ENCODE peak calls at places on chromosomes 16 and 17, in six cellular contexts. One of them, this sample, is unnamed.

GRCh38 chr16:81521141-81521626 is 76.6 kb downstream of the CMIP start:
- DNase-seq in stimulated activated CD4-positive, alpha-beta T cell treated with anti-CD3 and anti-CD28 coated beads, Interleukin-2, amount 100 ng/mL, for 4 hours: peak
- DNase-seq in right cardiac atrium: no peak
- DNase-seq in RWPE1: no peak
- DNase-seq in AG08395: no peak
- DNase-seq in non-pigmented ciliary epithelial cell: no peak
- DNase-seq in this sample: no peak

GRCh38 chr17:14298221-14298994 is 2.5 kb upstream of the HS3ST3B1 start:
- DNase-seq in stimulated activated CD4-positive, alpha-beta T cell treated with anti-CD3 and anti-CD28 coated beads, Interleukin-2, amount 100 ng/mL, for 4 hours: no peak
- DNase-seq in right cardiac atrium: no peak
- DNase-seq in RWPE1: no peak
- DNase-seq in AG08395: no peak
- DNase-seq in non-pigmented ciliary epithelial cell: no peak
- DNase-seq in this sample: no peak

GRCh38 chr16:21260870-21261791 is 17.0 kb downstream of the CRYM start:
- DNase-seq in stimulated activated CD4-positive, alpha-beta T cell treated with anti-CD3 and anti-CD28 coated beads, Interleukin-2, amount 100 ng/mL, for 4 hours: no peak
- DNase-seq in right cardiac atrium: no peak
- DNase-seq in RWPE1: peak
- DNase-seq in AG08395: peak
- DNase-seq in non-pigmented ciliary epithelial cell: peak
- DNase-seq in this sample: peak

GRCh38 chr17:77891602-77892001 is 66.9 kb upstream of the TNRC6C start:
- DNase-seq in stimulated activated CD4-positive, alpha-beta T cell treated with anti-CD3 and anti-CD28 coated beads, Interleukin-2, amount 100 ng/mL, for 4 hours: no peak
- DNase-seq in right cardiac atrium: peak
- DNase-seq in RWPE1: no peak
- DNase-seq in AG08395: no peak
- DNase-seq in non-pigmented ciliary epithelial cell: no peak
- DNase-seq in this sample: no peak

GRCh38 chr16:2775317-2775716 is 1.8 kb downstream of the ELOB start:
- DNase-seq in stimulated activated CD4-positive, alpha-beta T cell treated with anti-CD3 and anti-CD28 coated beads, Interleukin-2, amount 100 ng/mL, for 4 hours: no peak
- DNase-seq in right cardiac atrium: no peak
- DNase-seq in RWPE1: no peak
- DNase-seq in AG08395: no peak
- DNase-seq in non-pigmented ciliary epithelial cell: no peak
- DNase-seq in this sample: no peak

GRCh38 chr17:83200231-83200699 is 120.9 kb downstream of the METRNL start:
- DNase-seq in stimulated activated CD4-positive, alpha-beta T cell treated with anti-CD3 and anti-CD28 coated beads, Interleukin-2, amount 100 ng/mL, for 4 hours: no peak
- DNase-seq in right cardiac atrium: peak
- DNase-seq in RWPE1: no peak
- DNase-seq in AG08395: no peak
- DNase-seq in non-pigmented ciliary epithelial cell: no peak
- DNase-seq in this sample: no peak

GRCh38 chr16:54097774-54098173 is 188.8 kb downstream of the IRX3 start:
- DNase-seq in stimulated activated CD4-positive, alpha-beta T cell treated with anti-CD3 and anti-CD28 coated beads, Interleukin-2, amount 100 ng/mL, for 4 hours: no peak
- DNase-seq in right cardiac atrium: no peak
- DNase-seq in RWPE1: no peak
- DNase-seq in AG08395: no peak
- DNase-seq in non-pigmented ciliary epithelial cell: no peak
- DNase-seq in this sample: no peak

GRCh38 chr17:76354317-76354729 is 607 bp upstream of the PRPSAP1 start:
- DNase-seq in stimulated activated CD4-positive, alpha-beta T cell treated with anti-CD3 and anti-CD28 coated beads, Interleukin-2, amount 100 ng/mL, for 4 hours: no peak
- DNase-seq in right cardiac atrium: peak
- DNase-seq in RWPE1: no peak
- DNase-seq in AG08395: no peak
- DNase-seq in non-pigmented ciliary epithelial cell: no peak
- DNase-seq in this sample: no peak

GRCh38 chr16:10078541-10078949 is 103.7 kb downstream of the GRIN2A start:
- DNase-seq in stimulated activated CD4-positive, alpha-beta T cell treated with anti-CD3 and anti-CD28 coated beads, Interleukin-2, amount 100 ng/mL, for 4 hours: no peak
- DNase-seq in right cardiac atrium: no peak
- DNase-seq in RWPE1: no peak
- DNase-seq in AG08395: no peak
- DNase-seq in non-pigmented ciliary epithelial cell: no peak
- DNase-seq in this sample: no peak

GRCh38 chr17:55768946-55769624 is 18.2 kb downstream of the PCTP start:
- DNase-seq in stimulated activated CD4-positive, alpha-beta T cell treated with anti-CD3 and anti-CD28 coated beads, Interleukin-2, amount 100 ng/mL, for 4 hours: no peak
- DNase-seq in right cardiac atrium: no peak
- DNase-seq in RWPE1: no peak
- DNase-seq in AG08395: peak
- DNase-seq in non-pigmented ciliary epithelial cell: no peak
- DNase-seq in this sample: no peak

GRCh38 chr17:79800325-79801155 is 3.7 kb upstream of the CBX8 start:
- DNase-seq in stimulated activated CD4-positive, alpha-beta T cell treated with anti-CD3 and anti-CD28 coated beads, Interleukin-2, amount 100 ng/mL, for 4 hours: no peak
- DNase-seq in right cardiac atrium: peak
- DNase-seq in RWPE1: no peak
- DNase-seq in AG08395: no peak
- DNase-seq in non-pigmented ciliary epithelial cell: no peak
- DNase-seq in this sample: no peak

GRCh38 chr17:31715436-31715835 is 143.6 kb downstream of the COPRS start:
- DNase-seq in stimulated activated CD4-positive, alpha-beta T cell treated with anti-CD3 and anti-CD28 coated beads, Interleukin-2, amount 100 ng/mL, for 4 hours: no peak
- DNase-seq in right cardiac atrium: no peak
- DNase-seq in RWPE1: no peak
- DNase-seq in AG08395: no peak
- DNase-seq in non-pigmented ciliary epithelial cell: no peak
- DNase-seq in this sample: no peak

GRCh38 chr16:67013823-67014640 is 14.9 kb upstream of the CBFB start:
- DNase-seq in stimulated activated CD4-positive, alpha-beta T cell treated with anti-CD3 and anti-CD28 coated beads, Interleukin-2, amount 100 ng/mL, for 4 hours: peak
- DNase-seq in right cardiac atrium: peak
- DNase-seq in RWPE1: peak
- DNase-seq in AG08395: peak
- DNase-seq in non-pigmented ciliary epithelial cell: no peak
- DNase-seq in this sample: no peak

GRCh38 chr16:22645868-22646267 is 135.2 kb downstream of the NPIPB5 start:
- DNase-seq in stimulated activated CD4-positive, alpha-beta T cell treated with anti-CD3 and anti-CD28 coated beads, Interleukin-2, amount 100 ng/mL, for 4 hours: no peak
- DNase-seq in right cardiac atrium: no peak
- DNase-seq in RWPE1: no peak
- DNase-seq in AG08395: no peak
- DNase-seq in non-pigmented ciliary epithelial cell: no peak
- DNase-seq in this sample: no peak

GRCh38 chr16:78524066-78524595 is 424.7 kb downstream of the WWOX start:
- DNase-seq in stimulated activated CD4-positive, alpha-beta T cell treated with anti-CD3 and anti-CD28 coated beads, Interleukin-2, amount 100 ng/mL, for 4 hours: no peak
- DNase-seq in right cardiac atrium: no peak
- DNase-seq in RWPE1: no peak
- DNase-seq in AG08395: no peak
- DNase-seq in non-pigmented ciliary epithelial cell: no peak
- DNase-seq in this sample: no peak

GRCh38 chr17:9529033-9529748 is 46.4 kb downstream of the STX8 start:
- DNase-seq in stimulated activated CD4-positive, alpha-beta T cell treated with anti-CD3 and anti-CD28 coated beads, Interleukin-2, amount 100 ng/mL, for 4 hours: no peak
- DNase-seq in right cardiac atrium: no peak
- DNase-seq in RWPE1: peak
- DNase-seq in AG08395: peak
- DNase-seq in non-pigmented ciliary epithelial cell: no peak
- DNase-seq in this sample: no peak

GRCh38 chr16:53817117-53817516 is 113.2 kb downstream of the FTO start:
- DNase-seq in stimulated activated CD4-positive, alpha-beta T cell treated with anti-CD3 and anti-CD28 coated beads, Interleukin-2, amount 100 ng/mL, for 4 hours: no peak
- DNase-seq in right cardiac atrium: no peak
- DNase-seq in RWPE1: peak
- DNase-seq in AG08395: peak
- DNase-seq in non-pigmented ciliary epithelial cell: peak
- DNase-seq in this sample: peak

GRCh38 chr17:79836952-79837887 is 2.0 kb downstream of the CBX4 start:
- DNase-seq in stimulated activated CD4-positive, alpha-beta T cell treated with anti-CD3 and anti-CD28 coated beads, Interleukin-2, amount 100 ng/mL, for 4 hours: no peak
- DNase-seq in right cardiac atrium: peak
- DNase-seq in RWPE1: peak
- DNase-seq in AG08395: peak
- DNase-seq in non-pigmented ciliary epithelial cell: no peak
- DNase-seq in this sample: no peak

GRCh38 chr16:89489040-89489721 is 1.2 kb downstream of the ANKRD11 start:
- DNase-seq in stimulated activated CD4-positive, alpha-beta T cell treated with anti-CD3 and anti-CD28 coated beads, Interleukin-2, amount 100 ng/mL, for 4 hours: peak
- DNase-seq in right cardiac atrium: peak
- DNase-seq in RWPE1: peak
- DNase-seq in AG08395: peak
- DNase-seq in non-pigmented ciliary epithelial cell: peak
- DNase-seq in this sample: peak

GRCh38 chr17:35025541-35025940 is 38.0 kb downstream of the RFFL start:
- DNase-seq in stimulated activated CD4-positive, alpha-beta T cell treated with anti-CD3 and anti-CD28 coated beads, Interleukin-2, amount 100 ng/mL, for 4 hours: no peak
- DNase-seq in right cardiac atrium: no peak
- DNase-seq in RWPE1: no peak
- DNase-seq in AG08395: no peak
- DNase-seq in non-pigmented ciliary epithelial cell: no peak
- DNase-seq in this sample: no peak

GRCh38 chr17:43401293-43401692 is 2.5 kb downstream of the ARL4D start:
- DNase-seq in stimulated activated CD4-positive, alpha-beta T cell treated with anti-CD3 and anti-CD28 coated beads, Interleukin-2, amount 100 ng/mL, for 4 hours: no peak
- DNase-seq in right cardiac atrium: no peak
- DNase-seq in RWPE1: peak
- DNase-seq in AG08395: peak
- DNase-seq in non-pigmented ciliary epithelial cell: no peak
- DNase-seq in this sample: no peak

GRCh38 chr17:75909051-75909811 is 4.5 kb upstream of the MRPL38 start:
- DNase-seq in stimulated activated CD4-positive, alpha-beta T cell treated with anti-CD3 and anti-CD28 coated beads, Interleukin-2, amount 100 ng/mL, for 4 hours: no peak
- DNase-seq in right cardiac atrium: peak
- DNase-seq in RWPE1: no peak
- DNase-seq in AG08395: no peak
- DNase-seq in non-pigmented ciliary epithelial cell: no peak
- DNase-seq in this sample: no peak

GRCh38 chr16:57801856-57802634 is at the start of gene KIFC3:
- DNase-seq in stimulated activated CD4-positive, alpha-beta T cell treated with anti-CD3 and anti-CD28 coated beads, Interleukin-2, amount 100 ng/mL, for 4 hours: peak
- DNase-seq in right cardiac atrium: peak
- DNase-seq in RWPE1: peak
- DNase-seq in AG08395: peak
- DNase-seq in non-pigmented ciliary epithelial cell: no peak
- DNase-seq in this sample: no peak

GRCh38 chr16:12228607-12229499 is 252.3 kb downstream of the SNX29 start:
- DNase-seq in stimulated activated CD4-positive, alpha-beta T cell treated with anti-CD3 and anti-CD28 coated beads, Interleukin-2, amount 100 ng/mL, for 4 hours: no peak
- DNase-seq in right cardiac atrium: peak
- DNase-seq in RWPE1: peak
- DNase-seq in AG08395: peak
- DNase-seq in non-pigmented ciliary epithelial cell: no peak
- DNase-seq in this sample: peak

GRCh38 chr16:58417035-58417434 is 24.8 kb downstream of the GINS3 start:
- DNase-seq in stimulated activated CD4-positive, alpha-beta T cell treated with anti-CD3 and anti-CD28 coated beads, Interleukin-2, amount 100 ng/mL, for 4 hours: no peak
- DNase-seq in right cardiac atrium: no peak
- DNase-seq in RWPE1: no peak
- DNase-seq in AG08395: no peak
- DNase-seq in non-pigmented ciliary epithelial cell: no peak
- DNase-seq in this sample: no peak

GRCh38 chr16:72291531-72291981 is 119.6 kb upstream of the PMFBP1 start:
- DNase-seq in stimulated activated CD4-positive, alpha-beta T cell treated with anti-CD3 and anti-CD28 coated beads, Interleukin-2, amount 100 ng/mL, for 4 hours: no peak
- DNase-seq in right cardiac atrium: no peak
- DNase-seq in RWPE1: peak
- DNase-seq in AG08395: peak
- DNase-seq in non-pigmented ciliary epithelial cell: peak
- DNase-seq in this sample: peak

GRCh38 chr16:30893744-30894539 is at the start of gene BCL7C:
- DNase-seq in stimulated activated CD4-positive, alpha-beta T cell treated with anti-CD3 and anti-CD28 coated beads, Interleukin-2, amount 100 ng/mL, for 4 hours: peak
- DNase-seq in right cardiac atrium: peak
- DNase-seq in RWPE1: peak
- DNase-seq in AG08395: peak
- DNase-seq in non-pigmented ciliary epithelial cell: no peak
- DNase-seq in this sample: no peak

GRCh38 chr17:69913241-69914015 is 161.6 kb upstream of the KCNJ16 start:
- DNase-seq in stimulated activated CD4-positive, alpha-beta T cell treated with anti-CD3 and anti-CD28 coated beads, Interleukin-2, amount 100 ng/mL, for 4 hours: no peak
- DNase-seq in right cardiac atrium: no peak
- DNase-seq in RWPE1: no peak
- DNase-seq in AG08395: no peak
- DNase-seq in non-pigmented ciliary epithelial cell: no peak
- DNase-seq in this sample: no peak

GRCh38 chr17:49635121-49635520 is 42.8 kb downstream of the SPOP start:
- DNase-seq in stimulated activated CD4-positive, alpha-beta T cell treated with anti-CD3 and anti-CD28 coated beads, Interleukin-2, amount 100 ng/mL, for 4 hours: no peak
- DNase-seq in right cardiac atrium: no peak
- DNase-seq in RWPE1: no peak
- DNase-seq in AG08395: no peak
- DNase-seq in non-pigmented ciliary epithelial cell: no peak
- DNase-seq in this sample: no peak

GRCh38 chr16:12763517-12763916 is 40.2 kb downstream of the CPPED1 start:
- DNase-seq in stimulated activated CD4-positive, alpha-beta T cell treated with anti-CD3 and anti-CD28 coated beads, Interleukin-2, amount 100 ng/mL, for 4 hours: no peak
- DNase-seq in right cardiac atrium: no peak
- DNase-seq in RWPE1: no peak
- DNase-seq in AG08395: no peak
- DNase-seq in non-pigmented ciliary epithelial cell: peak
- DNase-seq in this sample: no peak

GRCh38 chr16:17784073-17784472 is 313.3 kb upstream of the XYLT1 start:
- DNase-seq in stimulated activated CD4-positive, alpha-beta T cell treated with anti-CD3 and anti-CD28 coated beads, Interleukin-2, amount 100 ng/mL, for 4 hours: no peak
- DNase-seq in right cardiac atrium: no peak
- DNase-seq in RWPE1: peak
- DNase-seq in AG08395: peak
- DNase-seq in non-pigmented ciliary epithelial cell: no peak
- DNase-seq in this sample: no peak

GRCh38 chr17:79923974-79924638 is 84.9 kb upstream of the CBX4 start:
- DNase-seq in stimulated activated CD4-positive, alpha-beta T cell treated with anti-CD3 and anti-CD28 coated beads, Interleukin-2, amount 100 ng/mL, for 4 hours: no peak
- DNase-seq in right cardiac atrium: peak
- DNase-seq in RWPE1: no peak
- DNase-seq in AG08395: no peak
- DNase-seq in non-pigmented ciliary epithelial cell: no peak
- DNase-seq in this sample: no peak

GRCh38 chr16:75236736-75237397 is 14.6 kb downstream of the BCAR1 start:
- DNase-seq in stimulated activated CD4-positive, alpha-beta T cell treated with anti-CD3 and anti-CD28 coated beads, Interleukin-2, amount 100 ng/mL, for 4 hours: no peak
- DNase-seq in right cardiac atrium: no peak
- DNase-seq in RWPE1: no peak
- DNase-seq in AG08395: no peak
- DNase-seq in non-pigmented ciliary epithelial cell: no peak
- DNase-seq in this sample: no peak

This sample was measured in glomerular endothelial cell.